ENCODE peak calls at places on chromosomes 7 and 10, in ten cellular contexts. One of them, this sample, is unnamed.

GRCh38 chr10:116113721-116114501 is 159.1 kb downstream of the GFRA1 start:
- DNase-seq in neural progenitor cell: no peak
- DNase-seq in upper lobe of right lung: no peak
- DNase-seq in right atrium auricular region: no peak
- DNase-seq in left ventricle myocardium inferior: no peak
- DNase-seq in H1: no peak
- DNase-seq in prostate gland: no peak
- DNase-seq in tibial artery: no peak
- DNase-seq in right lobe of liver: no peak
- DNase-seq in breast epithelium: no peak
- DNase-seq in this sample: peak

GRCh38 chr10:96830511-96831199 is 1.4 kb upstream of the LCOR start:
- DNase-seq in H1: no peak
- DNase-seq in upper lobe of right lung: no peak
- DNase-seq in breast epithelium: no peak
- DNase-seq in tibial artery: peak
- DNase-seq in neural progenitor cell: peak
- DNase-seq in right lobe of liver: peak
- DNase-seq in left ventricle myocardium inferior: peak
- DNase-seq in prostate gland: peak
- DNase-seq in right atrium auricular region: peak
- DNase-seq in this sample: no peak

GRCh38 chr10:128024426-128024825 is 101.8 kb downstream of the MKI67 start:
- DNase-seq in prostate gland: no peak
- DNase-seq in breast epithelium: no peak
- DNase-seq in right atrium auricular region: no peak
- DNase-seq in H1: no peak
- DNase-seq in upper lobe of right lung: no peak
- DNase-seq in right lobe of liver: no peak
- DNase-seq in left ventricle myocardium inferior: no peak
- DNase-seq in neural progenitor cell: no peak
- DNase-seq in tibial artery: no peak
- DNase-seq in this sample: no peak

GRCh38 chr10:97220371-97220770 is 34.6 kb upstream of the SLIT1 start:
- DNase-seq in H1: no peak
- DNase-seq in upper lobe of right lung: no peak
- DNase-seq in left ventricle myocardium inferior: no peak
- DNase-seq in prostate gland: no peak
- DNase-seq in tibial artery: no peak
- DNase-seq in breast epithelium: no peak
- DNase-seq in right lobe of liver: no peak
- DNase-seq in right atrium auricular region: peak
- DNase-seq in neural progenitor cell: no peak
- DNase-seq in this sample: no peak

GRCh38 chr10:86955501-86956194 is 1.8 kb downstream of the MMRN2 start:
- DNase-seq in breast epithelium: no peak
- DNase-seq in right lobe of liver: no peak
- DNase-seq in neural progenitor cell: no peak
- DNase-seq in tibial artery: no peak
- DNase-seq in H1: no peak
- DNase-seq in right atrium auricular region: no peak
- DNase-seq in prostate gland: no peak
- DNase-seq in upper lobe of right lung: no peak
- DNase-seq in left ventricle myocardium inferior: no peak
- DNase-seq in this sample: no peak

GRCh38 chr10:79221110-79222051 is 125.9 kb upstream of the PPIF start:
- DNase-seq in H1: no peak
- DNase-seq in neural progenitor cell: peak
- DNase-seq in prostate gland: peak
- DNase-seq in upper lobe of right lung: peak
- DNase-seq in tibial artery: no peak
- DNase-seq in right atrium auricular region: peak
- DNase-seq in right lobe of liver: no peak
- DNase-seq in left ventricle myocardium inferior: peak
- DNase-seq in breast epithelium: no peak
- DNase-seq in this sample: no peak

GRCh38 chr10:107011113-107011512 is 153.4 kb downstream of the SORCS1 start:
- DNase-seq in tibial artery: no peak
- DNase-seq in H1: no peak
- DNase-seq in upper lobe of right lung: no peak
- DNase-seq in right lobe of liver: no peak
- DNase-seq in left ventricle myocardium inferior: no peak
- DNase-seq in breast epithelium: no peak
- DNase-seq in right atrium auricular region: no peak
- DNase-seq in prostate gland: no peak
- DNase-seq in neural progenitor cell: peak
- DNase-seq in this sample: no peak

GRCh38 chr7:1225462-1226154 is 7.1 kb upstream of the UNCX start:
- DNase-seq in breast epithelium: no peak
- DNase-seq in neural progenitor cell: peak
- DNase-seq in right lobe of liver: peak
- DNase-seq in prostate gland: no peak
- DNase-seq in H1: no peak
- DNase-seq in tibial artery: no peak
- DNase-seq in upper lobe of right lung: no peak
- DNase-seq in left ventricle myocardium inferior: no peak
- DNase-seq in right atrium auricular region: no peak
- DNase-seq in this sample: no peak

GRCh38 chr7:964401-965231 is 10.1 kb upstream of the ADAP1 start:
- DNase-seq in right atrium auricular region: peak
- DNase-seq in tibial artery: peak
- DNase-seq in prostate gland: no peak
- DNase-seq in right lobe of liver: peak
- DNase-seq in upper lobe of right lung: peak
- DNase-seq in neural progenitor cell: peak
- DNase-seq in H1: no peak
- DNase-seq in left ventricle myocardium inferior: peak
- DNase-seq in breast epithelium: no peak
- DNase-seq in this sample: no peak

GRCh38 chr10:1273372-1274097 is 217.3 kb downstream of the WDR37 start:
- DNase-seq in left ventricle myocardium inferior: no peak
- DNase-seq in neural progenitor cell: no peak
- DNase-seq in breast epithelium: no peak
- DNase-seq in H1: no peak
- DNase-seq in right lobe of liver: no peak
- DNase-seq in right atrium auricular region: no peak
- DNase-seq in prostate gland: no peak
- DNase-seq in upper lobe of right lung: no peak
- DNase-seq in tibial artery: no peak
- DNase-seq in this sample: no peak

GRCh38 chr10:1272079-1272478 is 215.9 kb downstream of the WDR37 start:
- DNase-seq in left ventricle myocardium inferior: no peak
- DNase-seq in tibial artery: no peak
- DNase-seq in right lobe of liver: no peak
- DNase-seq in upper lobe of right lung: no peak
- DNase-seq in H1: no peak
- DNase-seq in neural progenitor cell: no peak
- DNase-seq in breast epithelium: no peak
- DNase-seq in prostate gland: no peak
- DNase-seq in right atrium auricular region: no peak
- DNase-seq in this sample: no peak

GRCh38 chr10:1274098-1274745 is 218.0 kb downstream of the WDR37 start:
- DNase-seq in right atrium auricular region: no peak
- DNase-seq in prostate gland: no peak
- DNase-seq in neural progenitor cell: no peak
- DNase-seq in upper lobe of right lung: no peak
- DNase-seq in H1: no peak
- DNase-seq in left ventricle myocardium inferior: no peak
- DNase-seq in right lobe of liver: no peak
- DNase-seq in tibial artery: peak
- DNase-seq in breast epithelium: no peak
- DNase-seq in this sample: no peak

GRCh38 chr10:1270906-1271305 is 214.7 kb downstream of the WDR37 start:
- DNase-seq in neural progenitor cell: no peak
- DNase-seq in H1: no peak
- DNase-seq in right lobe of liver: no peak
- DNase-seq in breast epithelium: no peak
- DNase-seq in upper lobe of right lung: no peak
- DNase-seq in tibial artery: no peak
- DNase-seq in left ventricle myocardium inferior: no peak
- DNase-seq in right atrium auricular region: no peak
- DNase-seq in prostate gland: no peak
- DNase-seq in this sample: no peak

DNA sequence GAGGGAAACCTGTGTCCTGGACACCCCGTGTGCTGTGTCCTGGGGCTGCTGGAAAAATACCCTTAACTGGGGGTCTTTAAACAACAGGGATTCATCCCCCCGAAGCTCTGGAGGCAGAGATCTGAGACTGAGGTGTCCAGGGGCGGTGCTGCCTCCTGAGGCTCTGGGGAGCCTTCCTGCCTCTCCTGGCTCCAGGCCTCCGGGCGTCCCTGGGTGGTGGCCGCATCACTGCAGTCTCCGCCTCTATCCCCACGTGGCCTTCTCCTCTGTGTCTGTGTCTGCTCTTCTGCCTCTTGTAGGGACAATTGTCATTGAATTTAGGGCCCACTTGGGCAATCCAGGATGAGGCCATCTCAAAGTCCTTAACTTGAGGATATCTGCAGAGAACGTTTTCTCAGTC is 216.6 kb downstream of the WDR37 start:
- DNase-seq in right lobe of liver: no peak
- DNase-seq in tibial artery: no peak
- DNase-seq in prostate gland: no peak
- DNase-seq in neural progenitor cell: no peak
- DNase-seq in upper lobe of right lung: no peak
- DNase-seq in right atrium auricular region: no peak
- DNase-seq in breast epithelium: no peak
- DNase-seq in left ventricle myocardium inferior: no peak
- DNase-seq in H1: no peak
- DNase-seq in this sample: no peak
- H3K27ac ChIP-seq in right lobe of liver: no peak
- H3K27ac ChIP-seq in tibial artery: no peak
- H3K27ac ChIP-seq in prostate gland: no peak
- H3K27ac ChIP-seq in neural progenitor cell: no peak
- H3K27ac ChIP-seq in upper lobe of right lung: no peak
- H3K27ac ChIP-seq in right atrium auricular region: no peak
- H3K27ac ChIP-seq in breast epithelium: no peak
- H3K27ac ChIP-seq in left ventricle myocardium inferior: no peak
- H3K27ac ChIP-seq in H1: no peak
- H3K27ac ChIP-seq in this sample: no peak

DNA sequence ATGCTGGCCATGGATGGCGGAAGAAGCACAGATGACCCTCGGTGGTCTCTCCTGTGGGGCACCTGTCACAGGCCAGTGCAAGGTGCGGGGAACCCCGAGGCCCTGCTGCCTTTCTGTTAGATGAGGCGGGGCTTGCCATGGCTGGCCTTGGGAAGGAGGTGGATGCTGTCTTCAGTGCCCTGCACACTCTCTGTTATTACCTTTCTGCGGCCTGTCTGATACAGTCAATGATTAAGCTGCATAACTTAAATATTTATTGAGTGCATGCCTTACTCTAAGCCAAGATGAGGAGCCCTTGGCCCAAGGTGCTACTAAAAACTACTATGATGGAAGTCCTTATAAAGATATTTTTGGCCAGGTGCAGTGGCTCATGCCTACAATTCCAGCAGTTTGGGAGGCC is 36.7 kb upstream of the MNX1 start:
- DNase-seq in tibial artery: no peak
- DNase-seq in upper lobe of right lung: no peak
- DNase-seq in neural progenitor cell: no peak
- DNase-seq in right lobe of liver: no peak
- DNase-seq in prostate gland: no peak
- DNase-seq in left ventricle myocardium inferior: no peak
- DNase-seq in right atrium auricular region: no peak
- DNase-seq in breast epithelium: no peak
- DNase-seq in H1: no peak
- DNase-seq in this sample: no peak
- TF ChIP-seq CTCF in tibial artery: no peak
- TF ChIP-seq CTCF in upper lobe of right lung: no peak
- TF ChIP-seq CTCF in neural progenitor cell: no peak
- TF ChIP-seq CTCF in right lobe of liver: no peak
- TF ChIP-seq CTCF in prostate gland: no peak
- TF ChIP-seq CTCF in left ventricle myocardium inferior: no peak
- TF ChIP-seq CTCF in right atrium auricular region: no peak
- TF ChIP-seq CTCF in breast epithelium: no peak
- TF ChIP-seq CTCF in H1: no peak
- TF ChIP-seq CTCF in this sample: no peak

DNA sequence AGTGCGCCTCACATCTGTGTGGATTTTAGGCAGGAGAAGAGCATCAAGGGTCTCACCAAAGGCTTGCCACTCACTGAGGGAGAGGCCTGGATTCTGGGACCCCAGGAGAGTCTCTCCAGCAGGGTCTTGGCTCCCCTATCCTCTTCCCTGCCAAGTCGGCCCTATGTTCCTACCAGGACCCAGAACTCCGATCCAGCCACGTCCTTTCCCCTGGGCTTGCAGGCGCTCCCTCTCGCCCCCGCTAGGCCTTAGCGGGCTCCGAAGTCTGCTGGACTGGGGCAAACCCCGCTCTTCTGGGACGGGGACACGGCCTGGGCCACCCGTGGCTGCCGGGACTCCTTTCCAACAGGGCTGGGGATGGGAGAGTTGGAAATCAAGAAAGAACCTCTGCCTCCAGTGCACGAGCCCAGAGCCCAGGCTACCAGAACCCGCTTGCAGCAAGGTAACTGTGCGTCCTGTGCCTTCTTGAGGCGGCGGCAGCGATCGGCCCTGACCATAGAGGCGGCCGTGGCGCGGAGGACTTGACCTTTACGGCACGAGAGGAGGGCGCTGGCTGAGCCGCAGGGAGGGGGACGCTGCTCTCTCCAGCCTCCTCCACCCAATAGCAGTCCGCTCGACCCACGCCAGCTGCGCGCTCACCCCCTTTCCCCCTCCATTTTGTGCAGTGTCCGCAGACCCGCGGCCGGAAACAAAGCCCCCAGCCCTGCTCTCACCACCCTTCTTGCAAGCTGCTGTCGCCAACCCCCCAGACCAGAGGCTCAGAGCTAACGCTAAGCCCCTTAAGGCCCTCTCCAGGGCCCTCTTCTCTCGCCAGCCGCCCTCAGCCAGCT is 6.9 kb upstream of the HOXA11 start:
- DNase-seq in H1: no peak
- DNase-seq in tibial artery: peak
- DNase-seq in right atrium auricular region: no peak
- DNase-seq in left ventricle myocardium inferior: no peak
- DNase-seq in upper lobe of right lung: peak
- DNase-seq in neural progenitor cell: no peak
- DNase-seq in right lobe of liver: no peak
- DNase-seq in prostate gland: peak
- DNase-seq in breast epithelium: no peak
- DNase-seq in this sample: peak
- H3K4me3 ChIP-seq in H1: no peak
- H3K4me3 ChIP-seq in tibial artery: peak
- H3K4me3 ChIP-seq in right atrium auricular region: no peak
- H3K4me3 ChIP-seq in left ventricle myocardium inferior: peak
- H3K4me3 ChIP-seq in upper lobe of right lung: no peak
- H3K4me3 ChIP-seq in neural progenitor cell: no peak
- H3K4me3 ChIP-seq in right lobe of liver: no peak
- H3K4me3 ChIP-seq in prostate gland: peak
- H3K4me3 ChIP-seq in breast epithelium: peak
- H3K4me3 ChIP-seq in this sample: peak

DNA sequence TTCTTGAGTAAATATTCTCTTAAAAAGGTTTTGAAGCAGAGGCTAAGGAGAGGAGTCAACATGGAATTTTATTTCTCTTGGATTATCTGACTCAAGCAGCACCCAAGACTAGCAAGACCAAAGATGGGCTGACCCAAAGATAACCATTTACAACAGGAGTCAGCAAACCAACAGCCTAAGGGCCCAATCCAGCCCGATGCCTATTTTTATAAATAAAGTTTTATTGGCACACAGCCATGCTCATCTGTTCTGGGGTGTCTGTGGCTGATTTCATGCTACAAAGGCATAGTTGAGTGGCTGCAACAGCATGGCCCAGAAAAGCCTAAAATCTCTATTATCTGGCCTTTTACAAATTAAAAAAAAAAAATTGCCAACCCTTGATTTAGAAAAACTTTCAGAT is 90.0 kb downstream of the KCNMA1 start:
- DNase-seq in prostate gland: no peak
- DNase-seq in tibial artery: no peak
- DNase-seq in H1: no peak
- DNase-seq in upper lobe of right lung: no peak
- DNase-seq in neural progenitor cell: no peak
- DNase-seq in right atrium auricular region: no peak
- DNase-seq in breast epithelium: no peak
- DNase-seq in left ventricle myocardium inferior: no peak
- DNase-seq in right lobe of liver: no peak
- DNase-seq in this sample: no peak
- H3K27ac ChIP-seq in prostate gland: no peak
- H3K27ac ChIP-seq in tibial artery: peak
- H3K27ac ChIP-seq in H1: no peak
- H3K27ac ChIP-seq in upper lobe of right lung: no peak
- H3K27ac ChIP-seq in neural progenitor cell: no peak
- H3K27ac ChIP-seq in right atrium auricular region: no peak
- H3K27ac ChIP-seq in breast epithelium: no peak
- H3K27ac ChIP-seq in left ventricle myocardium inferior: no peak
- H3K27ac ChIP-seq in right lobe of liver: no peak
- H3K27ac ChIP-seq in this sample: no peak

This sample was measured in coronary artery.